ENCODE peak calls at places on chromosomes 6 and 20, in four cellular contexts. M is heart left ventricle, Q is ovary, U is transverse colon. C is an unnamed sample.

GRCh38 chr20:63347081-63347741 is 13.9 kb downstream of the CHRNA4 start:
- DNase-seq in M (no peak), Q (no peak), U (no peak), C (no peak)

GRCh38 chr6:150915868-150916267 is 50.4 kb downstream of the MTHFD1L start:
- DNase-seq in M (no peak), Q (no peak), U (no peak), C (no peak)

GRCh38 chr20:9476637-9477036 is 37.8 kb upstream of the LAMP5 start:
- DNase-seq in M (no peak), Q (no peak), U (no peak), C (no peak)

GRCh38 chr6:138833819-138834539 is 38.1 kb downstream of the ECT2L start:
- DNase-seq in M (peak; percentile 77), Q (peak; percentile 70), U (no peak), C (no peak)

GRCh38 chr6:2961491-2961890 is 9.9 kb downstream of the SERPINB6 start:
- DNase-seq in M (no peak), Q (no peak), U (no peak), C (no peak)

GRCh38 chr6:129016844-129017243 is 133.9 kb downstream of the LAMA2 start:
- DNase-seq in M (no peak), Q (no peak), U (no peak), C (no peak)

GRCh38 chr20:62321521-62321948 is 18.7 kb downstream of the ADRM1 start:
- DNase-seq in M (no peak), Q (no peak), U (no peak), C (peak; percentile 64)

GRCh38 chr6:35173068-35174042 is 32.2 kb upstream of the TCP11 start:
- DNase-seq in M (no peak), Q (no peak), U (no peak), C (no peak)

GRCh38 chr6:116398366-116399005 is 27.7 kb downstream of the DSE start:
- DNase-seq in M (no peak), Q (no peak), U (no peak), C (no peak)

GRCh38 chr6:120211955-120212792 is 862.6 kb upstream of the MAN1A1 start:
- DNase-seq in M (no peak), Q (no peak), U (no peak), C (no peak)

GRCh38 chr20:61662946-61663460 is 402.7 kb downstream of the TAF4 start:
- DNase-seq in M (no peak), Q (no peak), U (no peak), C (no peak)

GRCh38 chr20:760751-761417 is 7.4 kb downstream of the SLC52A3 start:
- DNase-seq in M (no peak), Q (no peak), U (no peak), C (peak; percentile 60)

GRCh38 chr6:165653196-165653595 is 9.8 kb downstream of the PDE10A start:
- DNase-seq in M (no peak), Q (no peak), U (no peak), C (no peak)

GRCh38 chr6:67094431-67094830 is 1387.4 kb upstream of the EYS start:
- DNase-seq in M (no peak), Q (no peak), U (no peak), C (no peak)

GRCh38 chr6:98824907-98825601 is 9.3 kb upstream of the POU3F2 start:
- DNase-seq in M (no peak), Q (no peak), U (no peak), C (no peak)

GRCh38 chr6:68008445-68008844 is 626.6 kb upstream of the ADGRB3 start:
- DNase-seq in M (no peak), Q (no peak), U (no peak), C (no peak)

GRCh38 chr20:53655909-53656652 is 62.4 kb upstream of the ZNF217 start:
- DNase-seq in M (no peak), Q (no peak), U (no peak), C (no peak)

GRCh38 chr20:10714236-10714975 is 40.6 kb upstream of the JAG1 start:
- DNase-seq in M (no peak), Q (no peak), U (no peak), C (no peak)

GRCh38 chr6:70820778-70821177 is 136.1 kb downstream of the B3GAT2 start:
- DNase-seq in M (no peak), Q (no peak), U (no peak), C (no peak)

GRCh38 chr20:55540486-55540885 is 464.8 kb downstream of the CBLN4 start:
- DNase-seq in M (no peak), Q (no peak), U (no peak), C (no peak)

GRCh38 chr6:32973934-32974333 is 5.5 kb downstream of the BRD2 start:
- DNase-seq in M (no peak), Q (no peak), U (no peak), C (peak; percentile 65)

GRCh38 chr20:46040902-46041535 is 12.0 kb downstream of the SLC12A5 start:
- DNase-seq in M (no peak), Q (peak; percentile 26), U (no peak), C (peak; percentile 49)

GRCh38 chr20:10919549-10920140 is 245.8 kb upstream of the JAG1 start:
- DNase-seq in M (peak; percentile 41), Q (peak; percentile 19), U (no peak), C (no peak)

GRCh38 chr6:149012040-149012545 is 265.3 kb downstream of the UST start:
- DNase-seq in M (no peak), Q (no peak), U (no peak), C (no peak)

GRCh38 chr6:5261545-5262109 is 314 bp downstream of the FARS2 start:
- DNase-seq in M (no peak), Q (no peak), U (no peak), C (peak; percentile 55)

GRCh38 chr6:107114213-107114871 is 973 bp downstream of the BEND3 start:
- DNase-seq in M (peak; percentile 88), Q (peak; percentile 84), U (peak; percentile 89), C (peak; percentile 93)

DNA sequence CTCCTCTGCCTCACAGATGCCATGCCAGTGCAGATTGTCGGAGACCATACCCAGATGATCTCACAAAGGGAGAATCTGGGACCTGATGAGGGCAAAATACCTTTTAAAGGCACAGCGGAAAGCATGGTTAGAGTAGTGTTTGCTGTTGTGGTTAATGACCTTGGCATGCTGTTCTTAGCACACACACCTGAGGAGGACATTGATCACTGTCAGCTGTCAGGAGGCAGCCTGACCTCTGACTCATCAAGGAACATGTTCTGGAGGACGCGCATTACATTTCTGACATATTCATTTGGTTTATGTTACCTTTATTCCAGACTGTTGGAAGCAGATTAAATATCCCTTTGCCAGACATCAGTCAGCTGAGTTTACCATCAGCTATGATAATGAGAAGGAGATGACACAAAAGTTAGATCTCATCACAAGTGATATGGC is 57.1 kb downstream of the GOPC start:
- DNase-seq in M (no peak), Q (no peak), U (no peak), C (no peak)
- TF ChIP-seq POLR2A in M (no peak), Q (no peak), U (no peak), C (no peak)

DNA sequence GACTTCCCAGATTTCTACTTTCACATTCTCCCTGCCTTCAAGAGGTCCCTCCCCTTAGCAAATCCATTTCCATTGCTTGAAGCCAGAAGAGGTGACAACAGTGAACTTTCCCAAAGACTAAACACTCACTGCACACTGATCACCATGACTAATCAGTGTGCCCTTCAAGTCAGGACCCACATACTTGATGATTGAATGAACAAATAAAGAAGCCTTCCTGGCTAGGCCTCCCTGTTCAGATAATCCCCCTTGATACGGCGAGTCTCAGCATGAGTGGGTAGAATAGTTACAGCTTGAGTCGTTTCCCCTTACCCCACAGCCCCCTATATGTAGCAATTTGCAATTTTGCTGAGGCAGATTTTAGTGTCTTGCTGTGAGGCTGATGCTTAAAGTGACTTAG is 102.2 kb downstream of the UNC5CL start:
- DNase-seq in M (no peak), Q (no peak), U (no peak), C (no peak)
- TF ChIP-seq POLR2A in M (no peak), Q (no peak), U (no peak), C (no peak)

DNA sequence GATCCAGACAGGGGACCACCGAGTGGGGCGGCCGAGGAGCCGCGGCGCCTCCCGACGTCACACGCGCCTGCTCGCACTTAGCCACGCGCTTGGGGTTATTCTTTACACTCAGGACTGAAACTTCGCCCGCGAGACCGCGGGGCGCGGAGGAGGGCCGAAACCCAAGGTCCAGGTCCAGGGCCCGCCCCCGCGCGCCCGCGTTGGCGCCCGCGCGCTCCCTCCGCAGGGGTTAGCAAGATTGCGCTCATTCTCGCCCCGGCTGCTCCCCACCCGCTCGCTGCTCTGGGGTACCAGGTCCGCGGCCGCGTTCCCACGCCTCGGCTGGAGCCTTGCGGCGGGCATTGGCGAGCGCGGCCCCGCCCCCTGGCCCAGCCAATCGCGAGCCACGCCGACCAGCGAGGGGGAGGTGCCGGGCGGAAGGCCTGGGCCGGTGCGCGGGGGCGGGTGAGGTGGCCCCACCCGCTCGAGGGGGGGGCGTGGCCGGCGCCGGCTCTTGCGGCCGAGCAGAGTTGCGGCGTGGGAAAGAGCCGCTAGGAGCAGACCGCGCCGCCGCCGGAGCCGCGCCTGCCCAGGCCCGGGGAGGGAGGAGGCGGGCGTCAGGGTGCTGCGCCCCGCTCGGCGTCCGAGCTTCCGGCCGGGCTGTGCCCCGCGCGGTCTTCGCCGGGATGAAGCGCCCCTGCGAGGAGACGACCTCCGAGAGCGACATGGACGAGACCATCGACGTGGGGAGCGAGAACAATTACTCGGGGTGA is at the start of gene HEY2:
- DNase-seq in M (peak; percentile 97), Q (peak; percentile 93), U (peak; percentile 93), C (peak; percentile 96)
- TF ChIP-seq POLR2A in M (peak; percentile 97), Q (peak; percentile 75), U (peak; percentile 18), C (no peak)

GRCh38 chr6:21587925-21588811 is 5.4 kb upstream of the SOX4 start:
- DNase-seq in M (peak; percentile 63), Q (peak; percentile 78), U (peak; percentile 69), C (peak; percentile 59)
- TF ChIP-seq POLR2A in M (no peak), Q (no peak), U (no peak), C (no peak)

C was measured in erythroblast.